ENCODE peak calls at places on chromosome 20, in five cellular contexts. P is HepG2, H is H1, F is NT2/D1, N is GM12878. B is an unnamed sample.

GRCh38 chr20:4344660-4345059 is 329.3 kb upstream of the RNF24 start:
- DNase-seq in P (no peak), H (no peak), F (no peak), N (no peak), B (no peak)

GRCh38 chr20:25018425-25018824 is 25.9 kb upstream of the APMAP start:
- DNase-seq in P (no peak), H (no peak), F (no peak), N (no peak), B (no peak)

GRCh38 chr20:25605146-25605545 is 18.7 kb downstream of the NANP start:
- DNase-seq in P (no peak), H (no peak), F (no peak), N (no peak), B (no peak)

GRCh38 chr20:63969851-63970713 is at the start of gene ZNF512B:
- DNase-seq in P (peak), H (peak), F (peak), N (no peak), B (peak)

GRCh38 chr20:57627972-57628650 is 7.9 kb upstream of the ZBP1 start:
- DNase-seq in P (no peak), H (peak), F (no peak), N (no peak), B (no peak)

GRCh38 chr20:19875746-19876145 is 117.7 kb downstream of the RIN2 start:
- DNase-seq in P (no peak), H (no peak), F (no peak), N (no peak), B (no peak)

GRCh38 chr20:61840661-61841455 is 224.8 kb downstream of the TAF4 start:
- DNase-seq in P (no peak), H (no peak), F (no peak), N (no peak), B (no peak)

GRCh38 chr20:38894091-38894847 is 31.9 kb upstream of the FAM83D start:
- DNase-seq in P (no peak), H (no peak), F (no peak), N (no peak), B (no peak)

GRCh38 chr20:56986931-56987720 is 279.3 kb downstream of the BMP7 start:
- DNase-seq in P (no peak), H (no peak), F (no peak), N (no peak), B (no peak)

GRCh38 chr20:37471741-37472235 is 49.3 kb upstream of the NNAT start:
- DNase-seq in P (no peak), H (no peak), F (no peak), N (no peak), B (no peak)

GRCh38 chr20:50874758-50875665 is 56.2 kb downstream of the ADNP start:
- DNase-seq in P (no peak), H (no peak), F (no peak), N (no peak), B (no peak)

GRCh38 chr20:35992713-35993335 is 24.4 kb downstream of the CNBD2 start:
- DNase-seq in P (peak), H (no peak), F (no peak), N (peak), B (peak)

GRCh38 chr20:35988910-35989463 is 20.6 kb downstream of the CNBD2 start:
- DNase-seq in P (no peak), H (no peak), F (no peak), N (no peak), B (no peak)

GRCh38 chr20:35994994-35995453 is 26.6 kb downstream of the CNBD2 start:
- DNase-seq in P (peak), H (peak), F (peak), N (peak), B (peak)

GRCh38 chr20:35985789-35986188 is 17.4 kb downstream of the CNBD2 start:
- DNase-seq in P (no peak), H (no peak), F (no peak), N (no peak), B (no peak)

GRCh38 chr20:35991142-35991771 is 22.9 kb downstream of the CNBD2 start:
- DNase-seq in P (peak), H (no peak), F (no peak), N (no peak), B (peak)
- TF ChIP-seq SUZ12 in P (no peak), H (no peak), F (no peak), N (no peak), B (no peak)

DNA sequence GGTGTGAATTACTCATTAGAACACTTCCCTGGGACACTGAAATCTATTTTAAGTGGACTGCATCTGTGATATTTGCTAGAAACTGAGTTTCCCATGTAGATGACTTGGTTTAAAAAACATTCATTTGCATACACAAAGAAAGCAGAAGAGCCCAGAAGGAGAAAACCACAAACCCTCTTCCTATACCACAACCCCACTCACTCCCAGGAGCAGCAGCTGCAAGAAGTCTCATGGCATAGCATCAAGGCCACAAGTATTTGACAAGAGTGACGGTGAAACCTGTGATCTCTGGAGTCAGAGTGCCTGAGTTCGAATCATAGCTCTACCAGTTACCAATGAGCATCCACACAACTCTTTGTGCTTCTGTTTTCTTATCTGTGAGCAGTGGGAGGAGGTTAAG is 44.7 kb upstream of the SIRPG start:
- DNase-seq in P (no peak), H (no peak), F (no peak), N (no peak), B (no peak)
- TF ChIP-seq SUZ12 in P (no peak), H (no peak), F (no peak), N (no peak), B (no peak)

GRCh38 chr20:60204601-60205000 is 246.4 kb downstream of the CDH26 start:
- DNase-seq in P (no peak), H (no peak), F (no peak), N (no peak), B (no peak)

GRCh38 chr20:60203451-60203850 is 245.2 kb downstream of the CDH26 start:
- DNase-seq in P (no peak), H (no peak), F (no peak), N (no peak), B (no peak)

GRCh38 chr20:60209048-60209447 is 250.8 kb downstream of the CDH26 start:
- DNase-seq in P (no peak), H (no peak), F (no peak), N (no peak), B (no peak)

GRCh38 chr20:60202046-60202445 is 243.8 kb downstream of the CDH26 start:
- DNase-seq in P (no peak), H (no peak), F (no peak), N (no peak), B (no peak)

DNA sequence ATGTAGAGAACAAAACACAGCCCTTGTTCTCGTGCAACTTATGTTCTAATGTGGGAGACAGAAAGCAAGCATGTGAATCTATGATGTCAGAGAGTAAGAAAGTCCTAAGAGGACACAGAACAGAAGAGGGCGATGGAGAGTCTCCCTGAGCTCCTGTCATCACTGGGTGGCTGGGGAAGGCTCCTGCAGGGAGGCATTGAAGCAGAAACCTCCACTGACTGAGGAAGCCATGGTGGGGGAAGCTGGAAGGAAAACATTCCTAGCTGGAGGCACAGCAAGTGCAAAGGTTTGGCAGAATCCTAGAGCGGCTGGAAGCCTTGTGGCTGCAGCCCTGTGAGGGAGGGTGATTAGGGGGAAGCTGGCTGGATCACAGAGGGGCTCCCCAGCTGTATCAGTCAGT is 248.0 kb downstream of the CDH26 start:
- DNase-seq in P (peak), H (no peak), F (peak), N (no peak), B (peak)
- TF ChIP-seq SUZ12 in P (no peak), H (no peak), F (no peak), N (no peak), B (no peak)

GRCh38 chr20:7980332-7981046 is 39.1 kb downstream of the TMX4 start:
- DNase-seq in P (peak), H (no peak), F (peak), N (no peak), B (peak)
- TF ChIP-seq SUZ12 in P (no peak), H (no peak), F (no peak), N (no peak), B (no peak)